ENCODE peak calls at places on chromosomes 4 and X, in ten cellular contexts. M is naive thymus-derived CD4-positive, alpha-beta T cell; O is NCI-H774; U is astrocyte of the spinal cord; I is small intestine; E is gastrocnemius medialis; P is GM04504; L is HEK293T; V is cardiac fibroblast; S is activated T-helper 1 cell treated with anti-CD3 and anti-CD28 coated beads, Interleukin-12 subunit alpha, Interleukin-12 subunit beta, Interleukin-2, Interleukin-4 antibody, amounts not matched to agents 30 ng/mL and 10 ng/mL and 1 ng/mL, durations not matched to agents 14 hours and 24 hours and 36 hours. Z is an unnamed sample.
A peak's percentile ranks its signal among the peaks of the same experiment; 100 is the strongest.

GRCh38 chr4:122861544-122861943 is 34.9 kb downstream of the FGF2 start:
- DNase-seq in S (no peak), U (no peak), P (no peak), L (no peak), V (no peak), M (no peak), I (no peak), E (no peak), O (no peak), Z (no peak)

GRCh38 chrX:46184749-46185148 is 360.5 kb downstream of the ZNF674 start:
- DNase-seq in O (no peak), P (no peak), U (no peak), M (no peak), S (no peak), L (no peak), I (no peak), E (no peak), V (no peak), Z (no peak)

GRCh38 chrX:73563740-73564073 is 710 bp downstream of the CHIC1 start:
- DNase-seq in M (peak; percentile 18), P (no peak), S (no peak), I (peak; percentile 19), L (peak; percentile 7), U (peak; percentile 29), O (no peak), E (no peak), V (peak; percentile 10), Z (no peak)

GRCh38 chr4:110621328-110621812 is 1.5 kb downstream of the PITX2 start:
- DNase-seq in L (no peak), S (no peak), V (no peak), U (no peak), E (peak; percentile 52), P (no peak), O (no peak), I (peak; percentile 68), M (no peak), Z (no peak)

GRCh38 chr4:185839204-185839712 is 27.3 kb upstream of the SORBS2 start:
- DNase-seq in O (no peak), I (no peak), U (peak; percentile 99), S (no peak), E (peak; percentile 46), P (peak; percentile 79), L (peak; percentile 34), M (no peak), V (peak; percentile 96), Z (no peak)

GRCh38 chr4:5782829-5783476 is 72.0 kb downstream of the EVC start:
- DNase-seq in P (no peak), O (peak; percentile 16), E (no peak), M (no peak), I (no peak), S (no peak), L (no peak), U (no peak), V (no peak), Z (no peak)

GRCh38 chr4:117801756-117802155 is 232.5 kb upstream of the NDST3 start:
- DNase-seq in I (no peak), O (no peak), P (no peak), U (no peak), L (no peak), M (no peak), V (no peak), E (no peak), S (no peak), Z (no peak)

GRCh38 chr4:6967846-6968340 is 58.3 kb downstream of the TBC1D14 start:
- DNase-seq in I (no peak), U (no peak), M (no peak), V (no peak), P (no peak), L (no peak), O (no peak), E (no peak), S (no peak), Z (no peak)

GRCh38 chrX:18887177-18887820 is 96.6 kb downstream of the PHKA2 start:
- DNase-seq in U (no peak), E (peak; percentile 56), I (peak; percentile 80), P (no peak), V (peak; percentile 10), L (no peak), M (no peak), S (no peak), O (no peak), Z (peak; percentile 27)

GRCh38 chrX:50677789-50678188 is 136.2 kb downstream of the SHROOM4 start:
- DNase-seq in E (no peak), S (no peak), O (no peak), V (no peak), M (no peak), P (no peak), I (no peak), L (no peak), U (no peak), Z (no peak)

GRCh38 chr4:68011684-68012083 is 48.4 kb upstream of the TMPRSS11A start:
- DNase-seq in V (no peak), S (no peak), M (no peak), E (no peak), O (no peak), I (no peak), U (no peak), L (no peak), P (no peak), Z (no peak)

GRCh38 chr4:73485085-73485484 is 3.5 kb downstream of the AFM start:
- DNase-seq in M (no peak), O (no peak), I (no peak), E (no peak), P (no peak), S (no peak), V (no peak), L (no peak), U (no peak), Z (no peak)

Z was measured in activated CD4-positive, alpha-beta T cell treated with anti-CD3 and anti-CD28 coated beads for 36 hours.